ENCODE peak calls at places on chromosome 3, in four cellular contexts. One of them, this sample, is unnamed.

GRCh38 chr3:144119611-144120010 is 148.0 kb downstream of the DIPK2A start:
- DNase-seq in NCI-H345: no peak
- DNase-seq in central memory CD4-positive, alpha-beta T cell: no peak
- DNase-seq in MG63: no peak
- DNase-seq in this sample: no peak

GRCh38 chr3:78728406-78729145 is 1039.2 kb downstream of the ROBO1 start:
- DNase-seq in NCI-H345: peak
- DNase-seq in MG63: no peak
- DNase-seq in central memory CD4-positive, alpha-beta T cell: no peak
- DNase-seq in this sample: peak

GRCh38 chr3:84836961-84837360 is 121.8 kb upstream of the CADM2 start:
- DNase-seq in NCI-H345: peak
- DNase-seq in MG63: no peak
- DNase-seq in central memory CD4-positive, alpha-beta T cell: no peak
- DNase-seq in this sample: no peak

GRCh38 chr3:159200176-159200575 is 398.3 kb downstream of the MFSD1 start:
- DNase-seq in NCI-H345: no peak
- DNase-seq in central memory CD4-positive, alpha-beta T cell: no peak
- DNase-seq in MG63: no peak
- DNase-seq in this sample: no peak

GRCh38 chr3:143648708-143649107 is 199.6 kb downstream of the SLC9A9 start:
- DNase-seq in central memory CD4-positive, alpha-beta T cell: no peak
- DNase-seq in MG63: no peak
- DNase-seq in NCI-H345: no peak
- DNase-seq in this sample: no peak

GRCh38 chr3:184688251-184688851 is 23.5 kb downstream of the MAGEF1 start:
- DNase-seq in central memory CD4-positive, alpha-beta T cell: no peak
- DNase-seq in MG63: peak
- DNase-seq in NCI-H345: no peak
- DNase-seq in this sample: no peak

GRCh38 chr3:13114811-13115615 is 41.8 kb upstream of the IQSEC1 start:
- DNase-seq in central memory CD4-positive, alpha-beta T cell: no peak
- DNase-seq in MG63: no peak
- DNase-seq in NCI-H345: no peak
- DNase-seq in this sample: no peak

GRCh38 chr3:122665226-122665786 is 15.3 kb upstream of the PARP14 start:
- DNase-seq in central memory CD4-positive, alpha-beta T cell: no peak
- DNase-seq in NCI-H345: no peak
- DNase-seq in MG63: no peak
- DNase-seq in this sample: no peak

GRCh38 chr3:96059301-96059700 is 755.1 kb upstream of the EPHA6 start:
- DNase-seq in MG63: no peak
- DNase-seq in NCI-H345: no peak
- DNase-seq in central memory CD4-positive, alpha-beta T cell: no peak
- DNase-seq in this sample: no peak

GRCh38 chr3:165056510-165056909 is 21.8 kb downstream of the SI start:
- DNase-seq in MG63: no peak
- DNase-seq in NCI-H345: no peak
- DNase-seq in central memory CD4-positive, alpha-beta T cell: no peak
- DNase-seq in this sample: no peak

GRCh38 chr3:8606666-8607065 is 37.9 kb downstream of the SSUH2 start:
- DNase-seq in NCI-H345: no peak
- DNase-seq in MG63: no peak
- DNase-seq in central memory CD4-positive, alpha-beta T cell: no peak
- DNase-seq in this sample: no peak

GRCh38 chr3:23889950-23890349 is 26.8 kb downstream of the NKIRAS1 start:
- DNase-seq in NCI-H345: no peak
- DNase-seq in central memory CD4-positive, alpha-beta T cell: no peak
- DNase-seq in MG63: no peak
- DNase-seq in this sample: no peak

GRCh38 chr3:184745526-184745925 is 33.7 kb upstream of the MAGEF1 start:
- DNase-seq in NCI-H345: no peak
- DNase-seq in MG63: no peak
- DNase-seq in central memory CD4-positive, alpha-beta T cell: no peak
- DNase-seq in this sample: no peak

GRCh38 chr3:67109651-67110204 is 111.6 kb downstream of the KBTBD8 start:
- DNase-seq in MG63: no peak
- DNase-seq in NCI-H345: no peak
- DNase-seq in central memory CD4-positive, alpha-beta T cell: no peak
- DNase-seq in this sample: peak

GRCh38 chr3:53531749-53532148 is 37.3 kb downstream of the CACNA1D start:
- DNase-seq in NCI-H345: peak
- DNase-seq in central memory CD4-positive, alpha-beta T cell: no peak
- DNase-seq in MG63: no peak
- DNase-seq in this sample: no peak

GRCh38 chr3:115912372-115912771 is 289.1 kb downstream of the GAP43 start:
- DNase-seq in MG63: peak
- DNase-seq in central memory CD4-positive, alpha-beta T cell: no peak
- DNase-seq in NCI-H345: no peak
- DNase-seq in this sample: no peak

GRCh38 chr3:27166888-27167287 is 202.3 kb downstream of the NEK10 start:
- DNase-seq in MG63: peak
- DNase-seq in central memory CD4-positive, alpha-beta T cell: no peak
- DNase-seq in NCI-H345: no peak
- DNase-seq in this sample: no peak

GRCh38 chr3:42094992-42095391 is 3.8 kb downstream of the TRAK1 start:
- DNase-seq in central memory CD4-positive, alpha-beta T cell: no peak
- DNase-seq in MG63: no peak
- DNase-seq in NCI-H345: no peak
- DNase-seq in this sample: no peak